ENCODE peak calls at places on chromosome 19, in ten cellular contexts. Z, C, V, N, G, R, Y, K, S and Q are unnamed samples. For H3K27me3, the result is how much of the 10 kb centered on the place peaks cover.

GRCh38 chr19:56966225-56966696 is 125.7 kb upstream of the PEG3 start:
- DNase-seq in R (no peak), V (no peak), Y (no peak), Z (no peak), N (no peak), C (no peak), S (no peak), G (no peak), K (no peak), Q (no peak)

GRCh38 chr19:33469171-33470039 is 52.2 kb downstream of the PEPD start:
- DNase-seq in Y (no peak), N (no peak), S (no peak), C (no peak), Z (no peak), G (no peak), R (no peak), K (peak), V (no peak), Q (no peak)

GRCh38 chr19:23991170-23991569 is 76.5 kb downstream of the ZNF726 start:
- DNase-seq in Y (peak), S (no peak), Z (no peak), K (no peak), C (no peak), R (no peak), G (no peak), N (peak), V (no peak), Q (no peak)

GRCh38 chr19:21023901-21024300 is 3.4 kb downstream of the ZNF430 start:
- DNase-seq in S (no peak), Y (no peak), G (no peak), C (peak), Z (no peak), R (no peak), N (no peak), K (no peak), V (no peak), Q (no peak)

GRCh38 chr19:2633693-2634075 is 68.8 kb downstream of the GNG7 start:
- DNase-seq in N (no peak), Y (no peak), K (no peak), R (no peak), G (no peak), V (no peak), C (no peak), Z (no peak), S (no peak), Q (peak)

GRCh38 chr19:3335431-3336350 is 30.7 kb upstream of the NFIC start:
- DNase-seq in C (peak), N (no peak), Z (peak), V (peak), G (no peak), Y (peak), R (no peak), S (peak), K (no peak), Q (peak)

GRCh38 chr19:29172302-29172701 is 40.6 kb downstream of the UQCRFS1 start:
- DNase-seq in V (no peak), R (no peak), C (no peak), Y (no peak), G (no peak), Z (no peak), K (no peak), S (no peak), N (no peak), Q (no peak)

GRCh38 chr19:29639086-29639485 is 26.2 kb upstream of the PLEKHF1 start:
- DNase-seq in S (no peak), R (no peak), G (no peak), N (no peak), C (no peak), Y (no peak), V (no peak), Z (no peak), K (no peak), Q (no peak)

GRCh38 chr19:7606289-7606688 is 10.6 kb downstream of the CAMSAP3 start:
- DNase-seq in K (no peak), G (no peak), Y (no peak), N (no peak), S (no peak), V (no peak), Z (no peak), R (no peak), C (no peak), Q (no peak)

GRCh38 chr19:7610491-7611240 is 15.0 kb downstream of the CAMSAP3 start:
- DNase-seq in N (no peak), V (no peak), C (no peak), Y (no peak), Z (no peak), S (no peak), R (no peak), K (peak), G (no peak), Q (no peak)

GRCh38 chr19:7605490-7606222 is 10.0 kb downstream of the CAMSAP3 start:
- DNase-seq in G (peak), S (no peak), C (no peak), V (no peak), Y (no peak), N (peak), K (no peak), Z (no peak), R (no peak), Q (no peak)

GRCh38 chr19:7607212-7607873 is 11.7 kb downstream of the CAMSAP3 start:
- DNase-seq in N (no peak), G (no peak), K (no peak), V (no peak), Z (no peak), C (no peak), R (no peak), Y (no peak), S (no peak), Q (no peak)

GRCh38 chr19:7607874-7608560 is 12.4 kb downstream of the CAMSAP3 start:
- DNase-seq in G (no peak), Z (no peak), Y (no peak), V (no peak), R (no peak), S (no peak), N (no peak), C (no peak), K (peak), Q (no peak)
- H3K27me3 ChIP-seq in G (under half), Z (under half), Y (under half), V (under half), R (under half), S (under half), N (under half), C (under half), K (under half), Q (under half)

GRCh38 chr19:1000591-1001537 is 645 bp downstream of the GRIN3B start:
- DNase-seq in Z (no peak), V (no peak), C (no peak), R (no peak), Y (no peak), G (peak), N (no peak), K (no peak), S (no peak), Q (peak)

GRCh38 chr19:999379-999719 is 870 bp upstream of the GRIN3B start:
- DNase-seq in G (no peak), S (no peak), Y (no peak), R (no peak), V (no peak), N (no peak), K (no peak), C (no peak), Z (no peak), Q (no peak)

GRCh38 chr19:1001538-1002166 is 1.4 kb downstream of the GRIN3B start:
- DNase-seq in C (no peak), Y (peak), S (no peak), N (peak), K (peak), R (peak), G (peak), V (no peak), Z (peak), Q (peak)

GRCh38 chr19:998064-998463 is 2.2 kb upstream of the GRIN3B start:
- DNase-seq in K (no peak), R (no peak), N (no peak), G (no peak), V (no peak), Y (no peak), S (no peak), C (no peak), Z (no peak), Q (no peak)

GRCh38 chr19:1000095-1000494 is at the start of gene GRIN3B:
- DNase-seq in V (no peak), K (peak), G (peak), R (peak), Y (peak), N (peak), C (peak), Z (peak), S (no peak), Q (peak)
- H3K27me3 ChIP-seq in V (under half), K (half or more), G (half or more), R (under half), Y (under half), N (under half), C (under half), Z (under half), S (half or more), Q (under half)

DNA sequence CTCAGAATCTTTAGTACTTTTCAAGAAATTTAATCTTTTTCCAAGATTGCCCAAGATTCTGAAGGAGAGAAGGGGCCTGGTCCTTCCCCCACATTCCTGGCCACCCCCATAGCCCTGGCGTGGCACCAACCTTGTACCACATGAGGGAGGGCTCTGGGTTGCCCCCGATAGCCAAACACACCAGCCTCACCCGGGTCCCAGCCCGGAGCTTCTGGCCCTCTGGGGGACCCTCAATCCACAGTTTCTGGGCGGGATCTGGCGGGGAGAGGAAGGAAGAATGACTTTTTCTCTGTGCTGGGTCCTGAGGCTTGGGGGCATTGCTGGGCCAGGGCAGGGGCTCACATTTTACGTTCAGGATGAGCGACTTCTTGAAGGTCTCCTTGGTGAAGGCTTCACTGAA is 4.4 kb downstream of the NPHS1 start:
- DNase-seq in N (peak), R (no peak), K (no peak), V (no peak), C (no peak), S (no peak), Z (no peak), G (no peak), Y (no peak), Q (no peak)
- H3K27me3 ChIP-seq in N (under half), R (under half), K (half or more), V (under half), C (half or more), S (half or more), Z (under half), G (half or more), Y (under half), Q (under half)

GRCh38 chr19:6774821-6775707 is 2.6 kb downstream of the VAV1 start:
- DNase-seq in G (peak), K (no peak), N (no peak), Z (no peak), C (no peak), R (no peak), V (no peak), Y (no peak), S (no peak), Q (no peak)

GRCh38 chr19:6772866-6773322 is 386 bp downstream of the VAV1 start:
- DNase-seq in G (no peak), V (no peak), N (no peak), C (no peak), K (no peak), Y (no peak), Z (no peak), R (no peak), S (no peak), Q (peak)

GRCh38 chr19:6769006-6769637 is 1.9 kb upstream of the SH2D3A start:
- DNase-seq in K (no peak), Y (no peak), Z (no peak), S (no peak), V (no peak), C (peak), R (no peak), G (peak), N (peak), Q (no peak)

GRCh38 chr19:6773323-6773931 is 919 bp downstream of the VAV1 start:
- DNase-seq in C (no peak), V (no peak), S (peak), N (peak), Z (peak), K (peak), Y (no peak), G (no peak), R (no peak), Q (peak)

DNA sequence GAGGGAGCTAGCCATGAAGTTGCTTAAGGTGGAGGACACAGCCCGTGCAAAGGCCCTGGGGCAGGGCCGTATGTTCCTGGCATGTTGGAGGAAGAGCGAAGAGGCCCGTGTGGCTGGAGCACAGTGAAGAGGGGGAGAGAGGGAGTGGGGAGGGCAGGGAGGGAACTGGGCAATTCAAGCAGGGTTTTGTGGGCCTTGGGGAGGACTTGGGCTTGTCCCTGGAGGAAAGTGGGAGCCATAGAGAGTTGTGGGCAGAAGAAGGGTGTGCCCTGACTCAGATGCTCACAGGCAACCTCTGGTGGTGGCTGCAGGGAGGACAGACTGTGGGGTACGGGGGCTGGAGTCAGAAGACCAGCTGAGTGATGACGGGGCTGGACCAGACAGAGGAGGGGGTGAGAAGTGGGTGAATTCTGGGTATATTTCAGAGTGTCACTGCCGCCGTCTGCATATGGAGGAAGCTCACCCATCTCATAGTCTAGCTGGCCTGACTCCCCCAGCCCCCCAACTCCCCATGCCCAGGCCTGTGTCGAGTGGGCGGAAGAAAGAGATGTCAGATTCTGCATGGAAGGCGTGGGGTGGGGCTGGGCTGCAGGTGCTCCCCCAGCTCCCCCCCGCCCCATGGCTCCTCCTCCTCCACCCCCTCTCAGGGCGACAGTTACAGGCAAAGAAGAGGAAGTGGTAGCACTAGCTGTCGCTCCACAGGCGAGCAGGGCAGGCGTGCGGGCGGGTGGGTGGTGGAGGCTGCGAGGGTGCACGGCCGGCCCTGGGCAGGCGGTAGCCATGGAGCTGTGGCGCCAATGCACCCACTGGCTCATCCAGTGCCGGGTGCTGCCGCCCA is at the start of gene VAV1:
- DNase-seq in V (no peak), Y (no peak), N (peak), K (peak), Z (peak), G (no peak), S (peak), R (no peak), C (no peak), Q (peak)
- H3K27me3 ChIP-seq in V (under half), Y (under half), N (under half), K (under half), Z (under half), G (under half), S (under half), R (under half), C (under half), Q (under half)

GRCh38 chr19:50910722-50911121 is 473 bp downstream of the KLK4 start:
- DNase-seq in S (no peak), Z (no peak), V (no peak), K (no peak), N (no peak), G (no peak), R (no peak), Y (no peak), C (no peak), Q (no peak)

GRCh38 chr19:50912102-50912599 is 956 bp upstream of the KLK4 start:
- DNase-seq in K (no peak), V (no peak), R (no peak), S (no peak), Z (no peak), G (no peak), N (no peak), Y (no peak), C (no peak), Q (no peak)

GRCh38 chr19:50916069-50916468 is 4.9 kb upstream of the KLK4 start:
- DNase-seq in R (no peak), K (no peak), C (no peak), V (no peak), N (no peak), S (no peak), G (no peak), Y (no peak), Z (no peak), Q (no peak)

GRCh38 chr19:50911206-50912101 is at the start of gene KLK4:
- DNase-seq in N (no peak), Y (no peak), Z (no peak), C (no peak), K (no peak), V (no peak), R (no peak), S (no peak), G (no peak), Q (no peak)

GRCh38 chr19:50912727-50913716 is 1.8 kb upstream of the KLK4 start:
- DNase-seq in N (no peak), R (no peak), Y (no peak), K (no peak), V (no peak), G (no peak), Z (no peak), C (no peak), S (no peak), Q (no peak)
- H3K27me3 ChIP-seq in N (under half), R (under half), Y (under half), K (half or more), V (under half), G (half or more), Z (under half), C (under half), S (half or more), Q (under half)